ENCODE peak calls at places on chromosomes 13 and 19, in six cellular contexts. One of them, this sample, is unnamed.

GRCh38 chr19:32201661-32202060 is 143.7 kb upstream of the ZNF507 start:
- DNase-seq in GM06990: no peak
- DNase-seq in left lung: no peak
- DNase-seq in AG04450: no peak
- DNase-seq in fibroblast of pulmonary artery: no peak
- DNase-seq in activated B cell treated with CpG ODN at 0.5 μM for 24 hours: no peak
- DNase-seq in this sample: no peak

GRCh38 chr13:54845351-54845965 is 1816.8 kb downstream of the OLFM4 start:
- DNase-seq in GM06990: no peak
- DNase-seq in left lung: no peak
- DNase-seq in AG04450: no peak
- DNase-seq in fibroblast of pulmonary artery: no peak
- DNase-seq in activated B cell treated with CpG ODN at 0.5 μM for 24 hours: no peak
- DNase-seq in this sample: no peak

GRCh38 chr13:113273856-113274590 is 23.0 kb upstream of the LAMP1 start:
- DNase-seq in GM06990: no peak
- DNase-seq in left lung: peak; percentile 60
- DNase-seq in AG04450: no peak
- DNase-seq in fibroblast of pulmonary artery: peak; percentile 66
- DNase-seq in activated B cell treated with CpG ODN at 0.5 μM for 24 hours: no peak
- DNase-seq in this sample: no peak

GRCh38 chr19:8342316-8342683 is 762 bp downstream of the KANK3 start:
- DNase-seq in GM06990: no peak
- DNase-seq in left lung: no peak
- DNase-seq in AG04450: no peak
- DNase-seq in fibroblast of pulmonary artery: no peak
- DNase-seq in activated B cell treated with CpG ODN at 0.5 μM for 24 hours: no peak
- DNase-seq in this sample: no peak

GRCh38 chr13:64051278-64051677 is 2635.6 kb upstream of the PCDH20 start:
- DNase-seq in GM06990: no peak
- DNase-seq in left lung: no peak
- DNase-seq in AG04450: no peak
- DNase-seq in fibroblast of pulmonary artery: no peak
- DNase-seq in activated B cell treated with CpG ODN at 0.5 μM for 24 hours: no peak
- DNase-seq in this sample: no peak

GRCh38 chr13:51520524-51520923 is 63.7 kb upstream of the WDFY2 start:
- DNase-seq in GM06990: no peak
- DNase-seq in left lung: no peak
- DNase-seq in AG04450: peak; percentile 59
- DNase-seq in fibroblast of pulmonary artery: peak; percentile 79
- DNase-seq in activated B cell treated with CpG ODN at 0.5 μM for 24 hours: no peak
- DNase-seq in this sample: no peak

GRCh38 chr13:94328336-94329041 is 151.0 kb downstream of the DCT start:
- DNase-seq in GM06990: no peak
- DNase-seq in left lung: no peak
- DNase-seq in AG04450: no peak
- DNase-seq in fibroblast of pulmonary artery: no peak
- DNase-seq in activated B cell treated with CpG ODN at 0.5 μM for 24 hours: no peak
- DNase-seq in this sample: no peak

GRCh38 chr13:40402931-40403412 is 263.5 kb downstream of the FOXO1 start:
- DNase-seq in GM06990: no peak
- DNase-seq in left lung: no peak
- DNase-seq in AG04450: no peak
- DNase-seq in fibroblast of pulmonary artery: peak; percentile 90
- DNase-seq in activated B cell treated with CpG ODN at 0.5 μM for 24 hours: no peak
- DNase-seq in this sample: no peak

GRCh38 chr19:35641515-35642151 is at the start of gene ETV2:
- DNase-seq in GM06990: peak; percentile 73
- DNase-seq in left lung: no peak
- DNase-seq in AG04450: no peak
- DNase-seq in fibroblast of pulmonary artery: peak; percentile 63
- DNase-seq in activated B cell treated with CpG ODN at 0.5 μM for 24 hours: peak; percentile 25
- DNase-seq in this sample: no peak

GRCh38 chr13:43785681-43786471 is 896 bp downstream of the ENOX1 start:
- DNase-seq in GM06990: peak; percentile 40
- DNase-seq in left lung: peak; percentile 61
- DNase-seq in AG04450: peak; percentile 18
- DNase-seq in fibroblast of pulmonary artery: peak; percentile 82
- DNase-seq in activated B cell treated with CpG ODN at 0.5 μM for 24 hours: no peak
- DNase-seq in this sample: peak; percentile 78

GRCh38 chr19:11050323-11051114 is 38.7 kb upstream of the LDLR start:
- DNase-seq in GM06990: no peak
- DNase-seq in left lung: no peak
- DNase-seq in AG04450: no peak
- DNase-seq in fibroblast of pulmonary artery: no peak
- DNase-seq in activated B cell treated with CpG ODN at 0.5 μM for 24 hours: no peak
- DNase-seq in this sample: no peak

GRCh38 chr13:111904166-111904565 is 162.8 kb upstream of the SOX1 start:
- DNase-seq in GM06990: no peak
- DNase-seq in left lung: no peak
- DNase-seq in AG04450: no peak
- DNase-seq in fibroblast of pulmonary artery: no peak
- DNase-seq in activated B cell treated with CpG ODN at 0.5 μM for 24 hours: no peak
- DNase-seq in this sample: no peak

GRCh38 chr13:92530364-92530763 is 696.2 kb upstream of the GPC6 start:
- DNase-seq in GM06990: no peak
- DNase-seq in left lung: no peak
- DNase-seq in AG04450: no peak
- DNase-seq in fibroblast of pulmonary artery: peak; percentile 11
- DNase-seq in activated B cell treated with CpG ODN at 0.5 μM for 24 hours: no peak
- DNase-seq in this sample: no peak
- TF ChIP-seq CTCF in GM06990: no peak
- TF ChIP-seq CTCF in left lung: no peak
- TF ChIP-seq CTCF in AG04450: peak; percentile 32
- TF ChIP-seq CTCF in fibroblast of pulmonary artery: no peak
- TF ChIP-seq CTCF in activated B cell treated with CpG ODN at 0.5 μM for 24 hours: no peak
- TF ChIP-seq CTCF in this sample: no peak

DNA sequence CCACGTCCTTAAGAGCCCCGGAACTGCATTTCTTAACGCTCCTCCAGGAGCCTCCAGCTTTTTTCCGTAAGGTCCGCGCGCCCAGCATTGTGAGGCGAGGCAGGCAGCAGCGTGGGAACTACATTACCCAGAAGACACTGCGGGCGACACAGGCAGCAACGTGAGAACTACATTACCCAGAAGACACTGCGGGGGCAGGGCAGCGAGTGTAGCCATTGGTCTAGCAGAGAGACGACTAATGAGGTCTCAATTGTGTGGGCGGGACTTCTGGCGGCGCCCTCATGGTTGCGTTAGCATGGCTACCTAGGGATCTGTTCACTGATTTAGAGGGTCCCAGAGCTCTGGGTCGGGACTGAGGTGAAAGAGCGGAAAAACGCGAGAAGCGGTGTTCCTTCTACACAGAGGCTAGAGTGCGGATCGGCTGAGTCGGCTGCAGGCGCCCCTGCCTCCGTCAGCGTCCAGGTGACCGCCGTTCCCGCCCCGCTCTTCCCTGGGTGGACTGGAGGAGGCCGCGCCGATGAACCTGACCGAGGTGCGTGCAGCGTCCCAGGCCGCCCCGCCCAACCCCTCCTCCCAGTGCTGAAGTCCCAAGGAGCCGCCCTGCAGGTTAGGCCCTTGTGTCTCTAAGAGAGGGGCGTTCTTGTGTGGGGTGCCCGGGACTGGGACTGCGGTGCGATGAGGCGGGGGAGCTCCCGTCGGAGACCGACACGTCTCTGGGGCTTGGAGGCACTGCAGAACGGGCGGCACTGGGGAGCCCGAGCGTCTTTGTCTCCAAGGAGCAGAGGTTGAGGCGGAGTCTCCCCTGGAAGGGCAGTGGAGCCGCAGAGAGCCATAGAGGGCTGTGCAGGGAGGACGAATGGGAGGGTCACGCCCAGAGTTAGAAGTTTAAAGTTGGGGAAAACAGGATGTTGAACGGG is at the start of gene ZNF749:
- DNase-seq in GM06990: peak; percentile 88
- DNase-seq in left lung: peak; percentile 98
- DNase-seq in AG04450: peak; percentile 90
- DNase-seq in fibroblast of pulmonary artery: peak; percentile 99
- DNase-seq in activated B cell treated with CpG ODN at 0.5 μM for 24 hours: peak; percentile 84
- DNase-seq in this sample: peak; percentile 98
- TF ChIP-seq CTCF in GM06990: no peak
- TF ChIP-seq CTCF in left lung: no peak
- TF ChIP-seq CTCF in AG04450: no peak
- TF ChIP-seq CTCF in fibroblast of pulmonary artery: no peak
- TF ChIP-seq CTCF in activated B cell treated with CpG ODN at 0.5 μM for 24 hours: no peak
- TF ChIP-seq CTCF in this sample: no peak

GRCh38 chr19:23273022-23273593 is 22.9 kb upstream of the ZNF724 start:
- DNase-seq in GM06990: no peak
- DNase-seq in left lung: no peak
- DNase-seq in AG04450: no peak
- DNase-seq in fibroblast of pulmonary artery: no peak
- DNase-seq in activated B cell treated with CpG ODN at 0.5 μM for 24 hours: no peak
- DNase-seq in this sample: no peak
- TF ChIP-seq CTCF in GM06990: no peak
- TF ChIP-seq CTCF in left lung: no peak
- TF ChIP-seq CTCF in AG04450: no peak
- TF ChIP-seq CTCF in fibroblast of pulmonary artery: no peak
- TF ChIP-seq CTCF in activated B cell treated with CpG ODN at 0.5 μM for 24 hours: no peak
- TF ChIP-seq CTCF in this sample: no peak

DNA sequence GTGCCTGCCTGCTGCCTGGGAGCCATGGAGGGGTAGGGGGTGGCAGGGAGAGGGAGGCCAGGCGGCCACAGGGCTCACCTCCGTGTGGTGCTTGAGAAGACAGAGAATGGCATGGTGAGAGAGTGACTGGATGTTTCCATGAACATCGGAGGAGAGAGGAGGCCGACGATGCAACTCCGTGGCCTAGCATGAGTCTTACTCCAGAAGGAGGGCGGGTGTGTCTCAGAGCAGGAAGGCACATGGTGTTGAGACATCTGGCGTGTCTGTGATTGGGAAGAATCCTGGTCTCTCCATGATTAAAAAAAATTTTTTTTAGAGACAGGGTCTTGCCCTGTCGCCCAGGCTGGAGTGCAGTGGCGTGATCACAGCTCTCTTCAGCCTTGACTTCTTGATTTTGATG is 5.1 kb downstream of the IRGC start:
- DNase-seq in GM06990: no peak
- DNase-seq in left lung: no peak
- DNase-seq in AG04450: no peak
- DNase-seq in fibroblast of pulmonary artery: no peak
- DNase-seq in activated B cell treated with CpG ODN at 0.5 μM for 24 hours: no peak
- DNase-seq in this sample: no peak
- TF ChIP-seq CTCF in GM06990: no peak
- TF ChIP-seq CTCF in left lung: no peak
- TF ChIP-seq CTCF in AG04450: no peak
- TF ChIP-seq CTCF in fibroblast of pulmonary artery: no peak
- TF ChIP-seq CTCF in activated B cell treated with CpG ODN at 0.5 μM for 24 hours: no peak
- TF ChIP-seq CTCF in this sample: no peak

GRCh38 chr19:43310221-43310620 is 40.9 kb upstream of the PSG9 start:
- DNase-seq in GM06990: no peak
- DNase-seq in left lung: no peak
- DNase-seq in AG04450: no peak
- DNase-seq in fibroblast of pulmonary artery: no peak
- DNase-seq in activated B cell treated with CpG ODN at 0.5 μM for 24 hours: no peak
- DNase-seq in this sample: no peak

GRCh38 chr19:43306097-43306496 is 36.8 kb upstream of the PSG9 start:
- DNase-seq in GM06990: no peak
- DNase-seq in left lung: no peak
- DNase-seq in AG04450: no peak
- DNase-seq in fibroblast of pulmonary artery: no peak
- DNase-seq in activated B cell treated with CpG ODN at 0.5 μM for 24 hours: no peak
- DNase-seq in this sample: no peak

GRCh38 chr19:43300876-43301765 is 31.8 kb upstream of the PSG9 start:
- DNase-seq in GM06990: no peak
- DNase-seq in left lung: no peak
- DNase-seq in AG04450: no peak
- DNase-seq in fibroblast of pulmonary artery: no peak
- DNase-seq in activated B cell treated with CpG ODN at 0.5 μM for 24 hours: no peak
- DNase-seq in this sample: no peak

GRCh38 chr19:43308244-43308815 is 39.0 kb upstream of the PSG9 start:
- DNase-seq in GM06990: no peak
- DNase-seq in left lung: no peak
- DNase-seq in AG04450: no peak
- DNase-seq in fibroblast of pulmonary artery: no peak
- DNase-seq in activated B cell treated with CpG ODN at 0.5 μM for 24 hours: no peak
- DNase-seq in this sample: no peak

DNA sequence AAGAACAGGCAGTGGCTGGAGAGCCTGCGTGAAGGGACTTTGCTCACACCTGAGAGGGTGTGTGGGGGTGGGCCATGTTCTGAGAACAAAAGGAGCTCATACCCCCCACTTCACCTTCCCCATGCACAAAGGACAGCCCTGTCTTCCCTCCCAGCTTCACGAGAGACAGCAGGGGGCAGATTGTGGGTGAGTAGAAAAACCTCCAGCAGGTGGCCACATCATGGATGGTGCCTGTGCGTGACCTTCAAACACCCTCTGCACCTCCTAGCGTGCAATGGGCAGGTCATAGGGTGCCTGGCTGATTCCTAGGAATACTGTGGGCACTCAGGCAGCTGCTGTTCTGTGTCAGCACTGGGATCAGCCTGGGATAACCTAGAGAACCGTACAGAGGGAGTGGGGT is 36.3 kb upstream of the PSG9 start:
- DNase-seq in GM06990: no peak
- DNase-seq in left lung: no peak
- DNase-seq in AG04450: no peak
- DNase-seq in fibroblast of pulmonary artery: no peak
- DNase-seq in activated B cell treated with CpG ODN at 0.5 μM for 24 hours: no peak
- DNase-seq in this sample: no peak
- TF ChIP-seq CTCF in GM06990: peak; percentile 29
- TF ChIP-seq CTCF in left lung: no peak
- TF ChIP-seq CTCF in AG04450: peak; percentile 4
- TF ChIP-seq CTCF in fibroblast of pulmonary artery: no peak
- TF ChIP-seq CTCF in activated B cell treated with CpG ODN at 0.5 μM for 24 hours: no peak
- TF ChIP-seq CTCF in this sample: no peak